ENCODE peak calls at places on chromosomes 1 and 21, in ten cellular contexts. U is fibroblast of lung; T is tibial nerve; Z is fibroblast of mammary gland; R is dorsolateral prefrontal cortex; E is skeletal muscle cell; V is mesendoderm; D is foreskin fibroblast; L is naive thymus-derived CD4-positive, alpha-beta T cell; O is GM23248. X is an unnamed sample.
A peak's percentile ranks its signal among the peaks of the same experiment; 100 is the strongest.

GRCh38 chr1:13900583-13900982 is 200.6 kb downstream of the PRDM2 start:
- DNase-seq in U (no peak), T (no peak), Z (peak; percentile 77), R (no peak), E (no peak), V (no peak), D (no peak), L (no peak), O (peak; percentile 58), X (no peak)

GRCh38 chr1:156383023-156383422 is 14.0 kb downstream of the RHBG start:
- DNase-seq in U (peak; percentile 47), T (peak; percentile 47), Z (peak; percentile 44), R (peak; percentile 67), E (no peak), V (peak; percentile 88), D (peak; percentile 29), L (peak; percentile 49), O (peak; percentile 73), X (peak; percentile 63)

GRCh38 chr21:45362748-45363145 is 42.2 kb upstream of the COL18A1 start:
- DNase-seq in U (no peak), T (no peak), Z (no peak), R (no peak), E (no peak), V (no peak), D (no peak), L (no peak), O (no peak), X (no peak)

GRCh38 chr1:161743231-161743630 is 6.4 kb upstream of the DUSP12 start:
- DNase-seq in U (peak; percentile 33), T (no peak), Z (no peak), R (no peak), E (no peak), V (no peak), D (no peak), L (no peak), O (no peak), X (no peak)

GRCh38 chr1:54271341-54271740 is 71.4 kb downstream of the MRPL37 start:
- DNase-seq in U (no peak), T (no peak), Z (no peak), R (no peak), E (no peak), V (no peak), D (no peak), L (no peak), O (no peak), X (no peak)

GRCh38 chr1:32199717-32200072 is 700 bp upstream of the CCDC28B start:
- DNase-seq in U (no peak), T (peak; percentile 29), Z (no peak), R (no peak), E (no peak), V (peak; percentile 14), D (no peak), L (no peak), O (peak; percentile 57), X (peak; percentile 54)

GRCh38 chr21:25788677-25789076 is 53.9 kb downstream of the GABPA start:
- DNase-seq in U (no peak), T (no peak), Z (no peak), R (no peak), E (no peak), V (no peak), D (no peak), L (no peak), O (no peak), X (no peak)

GRCh38 chr1:156656779-156657160 is 14.9 kb downstream of the BCAN start:
- DNase-seq in U (peak; percentile 51), T (no peak), Z (peak; percentile 28), R (no peak), E (no peak), V (no peak), D (no peak), L (no peak), O (peak; percentile 46), X (no peak)

GRCh38 chr1:16393255-16394177 is 26.5 kb downstream of the SZRD1 start:
- DNase-seq in U (no peak), T (no peak), Z (no peak), R (no peak), E (no peak), V (no peak), D (no peak), L (no peak), O (no peak), X (peak; percentile 62)

GRCh38 chr1:155652951-155653350 is 35.6 kb downstream of the YY1AP1 start:
- DNase-seq in U (no peak), T (no peak), Z (no peak), R (no peak), E (no peak), V (no peak), D (no peak), L (no peak), O (no peak), X (no peak)

GRCh38 chr1:101645810-101646209 is 350.9 kb downstream of the OLFM3 start:
- DNase-seq in U (no peak), T (no peak), Z (no peak), R (no peak), E (no peak), V (no peak), D (no peak), L (no peak), O (no peak), X (no peak)
- H3K4me3 ChIP-seq in U (no peak overlapping the region), T (no peak overlapping the region), Z (no peak overlapping the region), R (no peak overlapping the region), E (no peak overlapping the region), V (no peak overlapping the region), D (no peak overlapping the region), L (no peak overlapping the region), O (no peak overlapping the region), X (no peak overlapping the region)

GRCh38 chr1:37034301-37035013 is at the start of gene GRIK3:
- DNase-seq in U (no peak), T (no peak), Z (no peak), R (peak; percentile 35), E (no peak), V (peak; percentile 59), D (no peak), L (no peak), O (peak; percentile 23), X (peak; percentile 27)

GRCh38 chr1:37037675-37038074 is 3.4 kb upstream of the GRIK3 start:
- DNase-seq in U (no peak), T (no peak), Z (no peak), R (no peak), E (no peak), V (no peak), D (no peak), L (no peak), O (no peak), X (no peak)

GRCh38 chr1:37035014-37035686 is 835 bp upstream of the GRIK3 start:
- DNase-seq in U (no peak), T (no peak), Z (no peak), R (no peak), E (no peak), V (peak; percentile 25), D (no peak), L (no peak), O (no peak), X (no peak)

GRCh38 chr1:37036667-37037053 is 2.3 kb upstream of the GRIK3 start:
- DNase-seq in U (no peak), T (no peak), Z (no peak), R (no peak), E (no peak), V (no peak), D (no peak), L (no peak), O (peak; percentile 20), X (no peak)

DNA sequence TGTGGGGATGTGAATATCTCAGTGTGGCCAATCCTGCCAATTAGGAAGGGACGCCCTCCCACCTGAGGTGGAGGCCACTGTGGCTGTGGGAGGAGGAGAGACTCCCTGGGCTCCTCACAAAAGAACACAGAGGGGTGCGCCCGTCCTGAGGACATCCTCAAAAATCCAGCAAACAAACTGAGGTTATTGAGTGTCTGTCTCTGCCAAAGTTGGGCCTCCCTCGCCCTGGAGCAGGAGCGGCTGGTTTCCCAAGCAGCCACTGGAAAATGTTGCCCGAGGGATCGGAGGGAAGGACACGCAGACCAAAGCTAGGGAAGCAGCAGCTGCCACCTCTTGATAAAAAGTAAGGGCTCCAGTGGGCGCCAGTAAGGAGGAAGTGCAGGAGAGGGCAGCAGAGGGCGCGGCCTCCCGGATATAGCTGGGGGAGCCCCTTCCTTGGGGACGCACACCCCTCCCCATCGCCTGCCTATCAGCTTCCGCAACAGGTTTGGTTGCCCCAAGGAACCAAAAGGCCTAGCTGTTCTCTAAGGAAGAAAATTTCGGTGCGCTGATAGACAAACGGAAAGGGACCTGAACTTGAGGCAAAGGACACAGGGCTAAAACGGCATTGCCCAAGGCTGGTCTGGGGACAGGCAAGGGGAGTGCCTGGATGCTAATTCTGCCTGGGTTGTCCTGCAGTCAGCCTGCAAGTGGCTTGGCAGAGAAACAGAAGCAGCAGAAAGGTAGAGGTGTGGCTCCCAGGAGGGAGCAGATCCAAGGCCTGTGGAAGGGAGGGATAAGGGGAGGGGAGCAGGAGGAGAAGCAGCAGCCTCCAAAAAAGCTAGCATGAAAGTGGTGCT is 1.7 kb upstream of the GRIK3 start:
- DNase-seq in U (no peak), T (no peak), Z (no peak), R (no peak), E (no peak), V (peak; percentile 78), D (no peak), L (no peak), O (no peak), X (no peak)
- H3K4me3 ChIP-seq in U (no peak overlapping the region), T (peak overlapping the region; percentile 8), Z (no peak overlapping the region), R (no peak overlapping the region), E (no peak overlapping the region), V (peak overlapping the region; percentile 3), D (no peak overlapping the region), L (no peak overlapping the region), O (no peak overlapping the region), X (no peak overlapping the region)

DNA sequence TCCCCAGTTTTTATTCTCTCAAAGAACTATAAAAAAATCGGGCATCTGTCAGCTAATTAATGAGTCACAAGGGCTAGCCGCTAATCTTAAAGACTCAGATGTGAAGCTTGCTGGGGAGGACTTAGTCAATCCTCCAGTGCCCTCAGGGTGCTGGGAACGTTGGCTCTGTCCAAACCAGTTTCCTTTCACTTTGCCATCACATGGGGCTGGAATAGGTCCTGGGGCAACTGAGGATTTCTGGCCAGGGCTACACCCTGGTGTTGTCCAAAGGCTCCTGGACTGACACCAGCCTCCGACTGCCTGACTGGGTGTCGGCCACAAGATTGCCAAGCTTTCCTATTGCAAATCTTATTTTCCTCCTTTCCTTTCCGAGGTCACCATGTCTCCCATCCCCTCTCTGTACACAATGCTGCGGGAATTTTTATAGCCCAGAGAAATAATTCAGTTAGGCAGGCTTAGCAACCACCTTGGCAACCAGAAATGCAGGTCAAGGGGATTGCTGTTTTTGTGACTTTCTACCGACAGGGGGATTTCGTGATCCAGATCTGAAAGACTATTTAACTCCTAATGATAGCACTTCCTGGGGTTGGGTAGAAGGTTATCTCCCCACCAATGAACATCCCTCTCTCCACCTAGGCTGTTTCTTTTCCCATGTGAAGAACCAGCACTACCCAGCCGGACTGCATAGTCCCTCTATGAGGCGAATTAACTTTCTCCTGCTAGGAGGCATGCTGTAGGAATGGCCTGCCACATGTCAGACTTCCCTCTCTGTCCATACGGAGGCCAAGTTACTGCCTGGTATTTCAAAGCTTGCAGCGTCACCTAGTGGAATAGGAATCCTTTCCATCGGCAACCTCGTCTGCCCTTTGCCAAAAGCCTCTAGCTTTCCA is 29.9 kb upstream of the CTBS start:
- DNase-seq in U (peak; percentile 60), T (no peak), Z (peak; percentile 95), R (no peak), E (peak; percentile 48), V (peak; percentile 59), D (peak; percentile 93), L (no peak), O (peak; percentile 98), X (peak; percentile 93)
- H3K4me3 ChIP-seq in U (peak overlapping the region; percentile 45), T (peak overlapping the region; percentile 11), Z (peak overlapping the region; percentile 31), R (no peak overlapping the region), E (no peak overlapping the region), V (no peak overlapping the region), D (peak overlapping the region; percentile 56), L (no peak overlapping the region), O (peak overlapping the region; percentile 76), X (peak overlapping the region; percentile 38)

GRCh38 chr1:119947468-119947867 is 51.2 kb upstream of the ADAM30 start:
- DNase-seq in U (peak; percentile 81), T (no peak), Z (peak; percentile 97), R (no peak), E (peak; percentile 81), V (no peak), D (peak; percentile 91), L (no peak), O (peak; percentile 95), X (no peak)
- H3K4me3 ChIP-seq in U (no peak overlapping the region), T (no peak overlapping the region), Z (no peak overlapping the region), R (no peak overlapping the region), E (no peak overlapping the region), V (no peak overlapping the region), D (no peak overlapping the region), L (no peak overlapping the region), O (peak overlapping the region; percentile 45), X (no peak overlapping the region)